ENCODE peak calls at places on chromosomes 7 and 10, in six cellular contexts. R, L, O, A, E and T are unnamed samples.

GRCh38 chr10:132410779-132411532 is 14.0 kb downstream of the PWWP2B start:
- DNase-seq in A (no peak), O (no peak), R (no peak), L (no peak), E (peak; percentile 4), T (no peak)

GRCh38 chr10:110857265-110858158 is 14.2 kb upstream of the PDCD4 start:
- DNase-seq in A (peak; percentile 78), E (peak; percentile 57), O (peak; percentile 14), R (peak; percentile 59), L (no peak), T (peak; percentile 91)

GRCh38 chr10:112815238-112816032 is 134.6 kb upstream of the TCF7L2 start:
- DNase-seq in A (no peak), R (peak; percentile 85), O (peak; percentile 56), E (no peak), L (no peak), T (peak; percentile 59)

GRCh38 chr10:109966961-109967738 is 40.6 kb upstream of the ADD3 start:
- DNase-seq in L (no peak), A (no peak), O (peak; percentile 87), E (no peak), R (peak; percentile 82), T (no peak)

GRCh38 chr7:28533731-28534531 is 121.6 kb downstream of the CREB5 start:
- DNase-seq in L (no peak), R (no peak), O (peak; percentile 71), A (no peak), E (no peak), T (no peak)

GRCh38 chr10:2525781-2526180 is 541.6 kb upstream of the PFKP start:
- DNase-seq in A (no peak), R (no peak), L (no peak), E (no peak), O (no peak), T (no peak)

GRCh38 chr7:149179241-149179640 is 16.1 kb upstream of the ZNF282 start:
- DNase-seq in L (no peak), O (no peak), A (no peak), E (no peak), R (no peak), T (no peak)

GRCh38 chr7:46029111-46029704 is 108.1 kb upstream of the IGFBP3 start:
- DNase-seq in R (no peak), O (no peak), L (no peak), A (no peak), E (no peak), T (no peak)

GRCh38 chr10:81109200-81109752 is 571.6 kb downstream of the SH2D4B start:
- DNase-seq in L (no peak), R (no peak), E (no peak), O (no peak), A (no peak), T (no peak)

GRCh38 chr10:34916368-34916767 is 101.3 kb upstream of the PARD3 start:
- DNase-seq in O (no peak), E (no peak), L (no peak), A (no peak), R (no peak), T (no peak)

GRCh38 chr7:9231683-9232082 is 798.3 kb downstream of the NXPH1 start:
- DNase-seq in R (no peak), O (no peak), L (no peak), E (no peak), A (no peak), T (no peak)

GRCh38 chr10:43160919-43161251 is 22.6 kb downstream of the CSGALNACT2 start:
- DNase-seq in A (no peak), L (no peak), R (no peak), E (no peak), O (no peak), T (no peak)

GRCh38 chr10:70704211-70704610 is 31.9 kb downstream of the ADAMTS14 start:
- DNase-seq in L (no peak), A (no peak), E (no peak), R (no peak), O (no peak), T (no peak)

GRCh38 chr10:22464966-22465627 is 119.8 kb downstream of the SPAG6 start:
- DNase-seq in O (no peak), L (no peak), R (no peak), E (no peak), A (no peak), T (no peak)

GRCh38 chr7:158238616-158239289 is 348.9 kb downstream of the PTPRN2 start:
- DNase-seq in E (no peak), L (no peak), A (no peak), R (no peak), O (no peak), T (no peak)

GRCh38 chr7:67019562-67020390 is 23.1 kb downstream of the TYW1 start:
- DNase-seq in O (no peak), E (peak; percentile 53), A (no peak), L (no peak), R (no peak), T (peak; percentile 62)

GRCh38 chr10:74063256-74063655 is 65.3 kb downstream of the VCL start:
- DNase-seq in O (no peak), L (no peak), R (no peak), E (no peak), A (no peak), T (no peak)

GRCh38 chr7:39073432-39073831 is 95.7 kb downstream of the POU6F2 start:
- DNase-seq in R (no peak), L (no peak), E (no peak), A (no peak), O (peak; percentile 22), T (no peak)

GRCh38 chr7:75042299-75042698 is 31.3 kb downstream of the RCC1L start:
- DNase-seq in E (no peak), O (no peak), A (no peak), R (no peak), L (no peak), T (no peak)

GRCh38 chr7:114820993-114821945 is 100.6 kb upstream of the MDFIC start:
- DNase-seq in R (no peak), E (no peak), O (no peak), L (no peak), A (no peak), T (no peak)

GRCh38 chr10:117217196-117217761 is 20.0 kb downstream of the KCNK18 start:
- DNase-seq in L (peak; percentile 36), R (no peak), E (no peak), O (no peak), A (no peak), T (no peak)

GRCh38 chr10:102435529-102436233 is 3.3 kb upstream of the CUEDC2 start:
- DNase-seq in O (no peak), L (no peak), A (no peak), R (no peak), E (peak; percentile 69), T (peak; percentile 91)

GRCh38 chr10:72597897-72598296 is 28.0 kb downstream of the MICU1 start:
- DNase-seq in R (no peak), L (no peak), O (no peak), A (peak; percentile 7), E (no peak), T (no peak)

GRCh38 chr7:94418851-94419250 is 24.2 kb downstream of the COL1A2 start:
- DNase-seq in A (no peak), L (no peak), R (no peak), O (no peak), E (no peak), T (no peak)

GRCh38 chr7:117203205-117203604 is 119.7 kb downstream of the WNT2 start:
- DNase-seq in O (no peak), A (no peak), R (no peak), L (no peak), E (no peak), T (no peak)

GRCh38 chr10:104680467-104681401 is 39.6 kb downstream of the SORCS3 start:
- DNase-seq in A (no peak), E (no peak), L (peak; percentile 24), O (no peak), R (no peak), T (no peak)

GRCh38 chr7:95582578-95583293 is 13.6 kb downstream of the PDK4 start:
- DNase-seq in R (no peak), O (no peak), L (no peak), E (no peak), A (no peak), T (no peak)

GRCh38 chr7:1794888-1795542 is 124.9 kb downstream of the ELFN1 start:
- DNase-seq in O (no peak), R (peak; percentile 49), A (no peak), E (no peak), L (no peak), T (peak; percentile 69)

DNA sequence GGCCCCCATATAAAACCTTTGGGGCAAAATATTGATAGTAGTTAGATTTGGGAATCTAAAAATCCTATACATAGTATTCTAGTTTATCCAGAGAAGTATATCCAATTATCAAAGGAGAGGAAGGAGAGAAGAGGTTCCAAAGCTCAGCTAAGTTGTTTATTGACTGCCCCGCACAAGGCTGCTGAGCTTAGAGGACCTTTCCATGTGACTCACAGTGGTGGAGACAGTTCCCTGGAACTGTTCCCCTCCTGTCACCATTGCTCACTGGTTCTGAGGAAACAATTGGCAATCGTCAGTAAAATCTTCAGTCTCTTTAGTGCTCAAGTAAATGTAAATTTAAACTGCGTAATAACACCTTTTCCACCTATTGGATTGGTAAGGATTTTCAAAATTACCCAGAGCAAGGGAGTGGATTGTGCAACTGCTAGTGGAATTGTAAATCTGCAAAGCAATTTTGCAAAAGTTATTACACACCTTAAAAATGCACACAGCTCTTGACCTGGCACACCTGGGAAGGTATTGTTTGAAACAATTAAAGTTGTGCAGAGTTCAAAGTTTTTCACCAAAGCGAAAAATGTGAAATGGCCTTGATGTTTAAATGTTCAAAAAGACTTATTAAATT is 63.1 kb downstream of the EEPD1 start:
- DNase-seq in L (no peak), O (no peak), A (no peak), R (peak; percentile 75), E (no peak), T (no peak)
- TF ChIP-seq MYC in L (no peak), O (no peak), A (no peak), R (no peak), E (no peak), T (no peak)

GRCh38 chr7:16261654-16262053 is 159.7 kb downstream of the CRPPA start:
- DNase-seq in E (peak; percentile 21), R (no peak), A (no peak), O (no peak), L (no peak), T (no peak)
- H3K4me3 ChIP-seq in E (peak overlapping the region; percentile 49), R (no peak overlapping the region), A (no peak overlapping the region), O (no peak overlapping the region), L (no peak overlapping the region), T (no peak overlapping the region)

GRCh38 chr7:42237891-42238531 is 1.0 kb upstream of the GLI3 start:
- DNase-seq in L (no peak), A (no peak), E (peak; percentile 58), O (peak; percentile 65), R (no peak), T (peak; percentile 18)
- TF ChIP-seq MYC in L (no peak), A (no peak), E (no peak), O (no peak), R (no peak), T (no peak)

GRCh38 chr10:92849234-92849525 is 860 bp downstream of the EXOC6 start:
- DNase-seq in L (peak; percentile 26), A (no peak), E (no peak), R (no peak), O (peak; percentile 55), T (no peak)

GRCh38 chr10:92851003-92851402 is 2.7 kb downstream of the EXOC6 start:
- DNase-seq in R (no peak), L (no peak), E (no peak), O (no peak), A (no peak), T (no peak)

GRCh38 chr10:92850186-92850585 is 1.9 kb downstream of the EXOC6 start:
- DNase-seq in O (no peak), A (no peak), E (no peak), L (no peak), R (no peak), T (peak; percentile 70)

GRCh38 chr10:92848441-92849233 is at the start of gene EXOC6:
- DNase-seq in O (peak; percentile 86), A (peak; percentile 20), E (peak; percentile 80), R (peak; percentile 63), L (peak; percentile 54), T (peak; percentile 92)

GRCh38 chr10:92849576-92850090 is 1.3 kb downstream of the EXOC6 start:
- DNase-seq in A (no peak), L (no peak), E (no peak), O (peak; percentile 45), R (no peak), T (peak; percentile 25)
- H3K4me3 ChIP-seq in A (peak overlapping the region; percentile 93), L (peak overlapping the region; percentile 99), E (peak overlapping the region; percentile 94), O (peak overlapping the region; percentile 83), R (peak overlapping the region; percentile 96), T (peak overlapping the region; percentile 65)